ENCODE peak calls at places on chromosomes 4 and X, in eight cellular contexts. Q is stomach, B is body of pancreas, G is heart left ventricle, H is fibroblast of lung, A is IMR-90, F is NB4, D is bronchial epithelial cell. M is an unnamed sample.

GRCh38 chrX:120452131-120452530 is 17.0 kb downstream of the LAMP2 start:
- DNase-seq in Q (no peak), B (no peak), G (no peak), H (peak; percentile 32), A (peak; percentile 26), F (peak; percentile 51), D (no peak), M (peak; percentile 30)

GRCh38 chrX:24999501-24999900 is 16.3 kb downstream of the ARX start:
- DNase-seq in Q (no peak), B (no peak), G (no peak), H (no peak), A (no peak), F (no peak), D (no peak), M (no peak)

GRCh38 chr4:184343400-184344177 is 125.9 kb upstream of the ENPP6 start:
- DNase-seq in Q (peak; percentile 77), B (peak; percentile 87), G (peak; percentile 83), H (peak; percentile 81), A (peak; percentile 75), F (peak; percentile 78), D (peak; percentile 76), M (peak; percentile 77)

GRCh38 chr4:173223743-173224142 is 55.1 kb downstream of the GALNT7 start:
- DNase-seq in Q (no peak), B (no peak), G (no peak), H (no peak), A (no peak), F (no peak), D (no peak), M (no peak)

GRCh38 chr4:24845132-24845531 is 49.8 kb downstream of the SOD3 start:
- DNase-seq in Q (no peak), B (no peak), G (no peak), H (no peak), A (no peak), F (no peak), D (no peak), M (no peak)

GRCh38 chr4:67700119-67700873 is 659 bp downstream of the UBA6 start:
- DNase-seq in Q (no peak), B (no peak), G (no peak), H (peak; percentile 37), A (peak; percentile 27), F (peak; percentile 28), D (peak; percentile 66), M (peak; percentile 64)

GRCh38 chr4:76570141-76570989 is 135.3 kb downstream of the SHROOM3 start:
- DNase-seq in Q (no peak), B (peak; percentile 62), G (no peak), H (peak; percentile 89), A (peak; percentile 89), F (no peak), D (peak; percentile 82), M (peak; percentile 77)

GRCh38 chr4:53840643-53841042 is 223.8 kb downstream of the CHIC2 start:
- DNase-seq in Q (no peak), B (no peak), G (no peak), H (peak; percentile 62), A (peak; percentile 77), F (no peak), D (peak; percentile 59), M (peak; percentile 71)

GRCh38 chrX:133985164-133986007 is at the start of gene GPC3:
- DNase-seq in Q (peak; percentile 39), B (peak; percentile 48), G (peak; percentile 6), H (peak; percentile 2), A (peak; percentile 0), F (no peak), D (no peak), M (peak; percentile 45)

GRCh38 chr4:163587867-163588266 is 93.4 kb downstream of the TMA16 start:
- DNase-seq in Q (no peak), B (no peak), G (no peak), H (peak; percentile 6), A (no peak), F (peak; percentile 35), D (no peak), M (peak; percentile 1)
- TF ChIP-seq CTCF in Q (no peak), B (no peak), G (no peak), H (no peak), A (peak; percentile 9), F (peak; percentile 20), D (peak; percentile 10), M (no peak)

GRCh38 chrX:132206259-132206658 is 13.0 kb downstream of the RAP2C start:
- DNase-seq in Q (no peak), B (no peak), G (no peak), H (peak; percentile 3), A (peak; percentile 8), F (no peak), D (no peak), M (no peak)
- H3K4me3 ChIP-seq in Q (no peak overlapping the region), B (no peak overlapping the region), G (no peak overlapping the region), H (no peak overlapping the region), A (no peak overlapping the region), F (no peak overlapping the region), D (no peak overlapping the region), M (no peak overlapping the region)

DNA sequence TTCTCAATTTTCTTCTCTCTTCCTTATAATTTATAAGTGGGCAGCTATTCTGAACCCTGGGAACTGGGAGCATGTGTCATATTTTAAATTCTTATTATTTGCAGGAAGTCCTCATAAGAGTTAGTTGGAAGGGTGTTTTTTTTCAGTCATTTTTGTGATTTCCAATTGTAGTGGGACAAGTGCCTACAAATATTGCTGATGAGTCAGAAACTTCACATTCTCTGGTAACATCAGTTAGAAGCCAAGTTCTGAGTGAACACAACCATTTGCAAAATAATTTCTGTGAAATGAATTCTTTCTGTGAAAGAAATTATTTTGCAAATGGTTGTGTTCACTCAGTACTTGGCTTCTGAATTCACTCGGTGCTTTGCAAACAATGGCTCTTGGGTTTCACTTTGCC is 20.8 kb upstream of the NWD2 start:
- DNase-seq in Q (no peak), B (no peak), G (no peak), H (no peak), A (no peak), F (no peak), D (no peak), M (no peak)
- TF ChIP-seq CTCF in Q (no peak), B (no peak), G (no peak), H (no peak), A (no peak), F (no peak), D (no peak), M (no peak)

GRCh38 chr4:10007436-10007740 is 13.9 kb downstream of the SLC2A9 start:
- DNase-seq in Q (no peak), B (no peak), G (no peak), H (no peak), A (no peak), F (no peak), D (no peak), M (no peak)
- H3K4me3 ChIP-seq in Q (no peak overlapping the region), B (no peak overlapping the region), G (no peak overlapping the region), H (no peak overlapping the region), A (no peak overlapping the region), F (no peak overlapping the region), D (no peak overlapping the region), M (no peak overlapping the region)

GRCh38 chrX:42976729-42977366 is 198.9 kb upstream of the PPP1R2C start:
- DNase-seq in Q (peak; percentile 36), B (peak; percentile 1), G (no peak), H (peak; percentile 11), A (no peak), F (peak; percentile 15), D (peak; percentile 80), M (peak; percentile 66)
- TF ChIP-seq CTCF in Q (no peak), B (no peak), G (no peak), H (no peak), A (no peak), F (no peak), D (no peak), M (no peak)

GRCh38 chr4:159229164-159229563 is 126.3 kb downstream of the RAPGEF2 start:
- DNase-seq in Q (no peak), B (no peak), G (no peak), H (peak; percentile 95), A (peak; percentile 94), F (no peak), D (peak; percentile 55), M (no peak)

GRCh38 chr4:159224412-159224811 is 121.5 kb downstream of the RAPGEF2 start:
- DNase-seq in Q (no peak), B (no peak), G (no peak), H (no peak), A (no peak), F (no peak), D (no peak), M (no peak)

GRCh38 chr4:159232465-159233106 is 129.7 kb downstream of the RAPGEF2 start:
- DNase-seq in Q (no peak), B (no peak), G (no peak), H (no peak), A (no peak), F (no peak), D (no peak), M (no peak)

GRCh38 chr4:159227984-159228383 is 125.1 kb downstream of the RAPGEF2 start:
- DNase-seq in Q (peak; percentile 80), B (peak; percentile 82), G (peak; percentile 84), H (peak; percentile 96), A (peak; percentile 92), F (no peak), D (peak; percentile 87), M (peak; percentile 86)

GRCh38 chr4:159227378-159227777 is 124.5 kb downstream of the RAPGEF2 start:
- DNase-seq in Q (no peak), B (no peak), G (no peak), H (peak; percentile 58), A (peak; percentile 39), F (no peak), D (peak; percentile 69), M (peak; percentile 55)
- H3K4me3 ChIP-seq in Q (no peak overlapping the region), B (no peak overlapping the region), G (no peak overlapping the region), H (peak overlapping the region; percentile 24), A (no peak overlapping the region), F (no peak overlapping the region), D (no peak overlapping the region), M (no peak overlapping the region)

M was measured in epithelial cell of esophagus.